ENCODE peak calls at places on chromosome 11, in four cellular contexts. I is HCT116, Q is fibroblast of pulmonary artery, P is esophagus squamous epithelium. D is an unnamed sample.

GRCh38 chr11:5808500-5809121 is at the start of gene OR52N2:
- DNase-seq in I (peak; percentile 61), Q (peak; percentile 81), P (peak; percentile 7), D (peak; percentile 47)

GRCh38 chr11:124801014-124801413 is 808 bp upstream of the MSANTD2 start:
- DNase-seq in I (no peak), Q (peak; percentile 57), P (no peak), D (no peak)

GRCh38 chr11:17954395-17955252 is 58.2 kb downstream of the SERGEF start:
- DNase-seq in I (no peak), Q (no peak), P (no peak), D (no peak)

GRCh38 chr11:1291295-1292017 is 18.0 kb downstream of the TOLLIP start:
- DNase-seq in I (no peak), Q (no peak), P (no peak), D (no peak)

GRCh38 chr11:48012051-48012391 is 31.7 kb downstream of the PTPRJ start:
- DNase-seq in I (no peak), Q (no peak), P (no peak), D (no peak)

GRCh38 chr11:44760477-44760872 is 33.7 kb downstream of the TSPAN18 start:
- DNase-seq in I (no peak), Q (no peak), P (no peak), D (no peak)

GRCh38 chr11:82765466-82766034 is 31.9 kb upstream of the FAM181B start:
- DNase-seq in I (no peak), Q (no peak), P (no peak), D (no peak)

GRCh38 chr11:12090061-12090572 is 20.3 kb upstream of the MICAL2 start:
- DNase-seq in I (peak; percentile 54), Q (peak; percentile 48), P (no peak), D (peak; percentile 86)

GRCh38 chr11:119066481-119066880 is 1.1 kb upstream of the VPS11 start:
- DNase-seq in I (no peak), Q (no peak), P (no peak), D (no peak)

GRCh38 chr11:9990221-9990973 is 303.6 kb downstream of the SBF2 start:
- DNase-seq in I (no peak), Q (no peak), P (no peak), D (no peak)

GRCh38 chr11:93843906-93844305 is 6.5 kb downstream of the VSTM5 start:
- DNase-seq in I (no peak), Q (no peak), P (no peak), D (no peak)

GRCh38 chr11:115580927-115581680 is 76.9 kb upstream of the CADM1 start:
- DNase-seq in I (no peak), Q (no peak), P (no peak), D (peak; percentile 6)

GRCh38 chr11:2951235-2952110 is 22.3 kb upstream of the PHLDA2 start:
- DNase-seq in I (no peak), Q (peak; percentile 58), P (no peak), D (no peak)

GRCh38 chr11:31887180-31887579 is 76.1 kb upstream of the PAX6 start:
- DNase-seq in I (peak; percentile 18), Q (no peak), P (no peak), D (no peak)

GRCh38 chr11:30960387-30960992 is 374.3 kb upstream of the MPPED2 start:
- DNase-seq in I (peak; percentile 35), Q (peak; percentile 78), P (no peak), D (no peak)

GRCh38 chr11:120212259-120212888 is 1.5 kb downstream of the OAF start:
- DNase-seq in I (no peak), Q (no peak), P (no peak), D (no peak)

GRCh38 chr11:123219066-123219697 is 24.1 kb upstream of the CLMP start:
- DNase-seq in I (no peak), Q (no peak), P (no peak), D (no peak)

GRCh38 chr11:121337740-121338272 is 45.2 kb downstream of the SC5D start:
- DNase-seq in I (no peak), Q (no peak), P (no peak), D (no peak)

GRCh38 chr11:8068605-8069221 is 12.3 kb upstream of the TUB start:
- DNase-seq in I (no peak), Q (peak; percentile 77), P (no peak), D (no peak)

GRCh38 chr11:27150098-27150497 is 109.5 kb downstream of the BBOX1 start:
- DNase-seq in I (no peak), Q (no peak), P (no peak), D (no peak)

GRCh38 chr11:2576536-2576935 is 123.3 kb downstream of the KCNQ1OT1 start:
- DNase-seq in I (no peak), Q (no peak), P (no peak), D (no peak)

GRCh38 chr11:96082936-96083335 is 159.0 kb upstream of the MTMR2 start:
- DNase-seq in I (no peak), Q (no peak), P (no peak), D (no peak)

GRCh38 chr11:90630176-90630575 is 407.3 kb upstream of the CHORDC1 start:
- DNase-seq in I (no peak), Q (no peak), P (no peak), D (no peak)

GRCh38 chr11:128098840-128099239 is 488.5 kb downstream of the ETS1 start:
- DNase-seq in I (no peak), Q (no peak), P (no peak), D (no peak)

GRCh38 chr11:76684470-76684869 is 13.9 kb upstream of the LRRC32 start:
- DNase-seq in I (no peak), Q (no peak), P (no peak), D (no peak)

GRCh38 chr11:115623021-115623451 is 118.8 kb upstream of the CADM1 start:
- DNase-seq in I (no peak), Q (peak; percentile 59), P (no peak), D (peak; percentile 90)

GRCh38 chr11:47607380-47607779 is 13.2 kb upstream of the C1QTNF4 start:
- DNase-seq in I (no peak), Q (peak; percentile 89), P (no peak), D (peak; percentile 93)

GRCh38 chr11:21866781-21867180 is 326.1 kb upstream of the ANO5 start:
- DNase-seq in I (no peak), Q (no peak), P (no peak), D (no peak)

GRCh38 chr11:39589391-39589790 is 1870.1 kb downstream of the LRRC4C start:
- DNase-seq in I (no peak), Q (no peak), P (no peak), D (no peak)

GRCh38 chr11:72662036-72662435 is 12.2 kb downstream of the PDE2A start:
- DNase-seq in I (no peak), Q (no peak), P (no peak), D (no peak)

GRCh38 chr11:43396617-43397016 is 37.9 kb downstream of the TTC17 start:
- DNase-seq in I (no peak), Q (no peak), P (no peak), D (no peak)

GRCh38 chr11:35796542-35796941 is 134.0 kb downstream of the TRIM44 start:
- DNase-seq in I (no peak), Q (peak; percentile 39), P (no peak), D (peak; percentile 57)

GRCh38 chr11:126345759-126346585 is 9.5 kb upstream of the ST3GAL4 start:
- DNase-seq in I (no peak), Q (peak; percentile 91), P (no peak), D (peak; percentile 51)

GRCh38 chr11:77197626-77198320 is 69.7 kb downstream of the MYO7A start:
- DNase-seq in I (no peak), Q (no peak), P (no peak), D (no peak)

GRCh38 chr11:129317564-129317963 is 58.1 kb upstream of the BARX2 start:
- DNase-seq in I (no peak), Q (no peak), P (no peak), D (no peak)

GRCh38 chr11:76626921-76627391 is 43.6 kb downstream of the LRRC32 start:
- DNase-seq in I (no peak), Q (no peak), P (no peak), D (no peak)

GRCh38 chr11:66157182-66157864 is 87.3 kb downstream of the PACS1 start:
- DNase-seq in I (no peak), Q (peak; percentile 33), P (no peak), D (no peak)

GRCh38 chr11:130638048-130638447 is 189.6 kb downstream of the ADAMTS15 start:
- DNase-seq in I (no peak), Q (no peak), P (no peak), D (no peak)

GRCh38 chr11:85626496-85626895 is 648 bp downstream of the DLG2 start:
- DNase-seq in I (no peak), Q (no peak), P (no peak), D (no peak)

GRCh38 chr11:113275602-113276001 is 38.8 kb upstream of the TTC12 start:
- DNase-seq in I (no peak), Q (no peak), P (no peak), D (no peak)

GRCh38 chr11:113273720-113274119 is 40.7 kb upstream of the TTC12 start:
- DNase-seq in I (no peak), Q (no peak), P (no peak), D (no peak)

GRCh38 chr11:113272927-113273615 is 41.3 kb upstream of the TTC12 start:
- DNase-seq in I (no peak), Q (no peak), P (no peak), D (no peak)

GRCh38 chr11:113272281-113272680 is 42.1 kb upstream of the TTC12 start:
- DNase-seq in I (no peak), Q (no peak), P (no peak), D (no peak)

GRCh38 chr11:113274708-113275582 is 39.4 kb upstream of the TTC12 start:
- DNase-seq in I (no peak), Q (peak; percentile 9), P (no peak), D (no peak)
- TF ChIP-seq CTCF in I (peak; percentile 23), Q (peak; percentile 11), P (no peak), D (no peak)

GRCh38 chr11:64006468-64006867 is 20.2 kb downstream of the OTUB1 start:
- DNase-seq in I (no peak), Q (no peak), P (no peak), D (no peak)
- H3K4me3 ChIP-seq in I (peak overlapping the region; percentile 58), Q (no peak overlapping the region), P (no peak overlapping the region), D (no peak overlapping the region)

GRCh38 chr11:61684870-61685610 is 4.8 kb downstream of the DAGLA start:
- DNase-seq in I (no peak), Q (no peak), P (no peak), D (no peak)
- TF ChIP-seq CTCF in I (no peak), Q (no peak), P (no peak), D (no peak)

GRCh38 chr11:112016765-112017356 is 8.3 kb upstream of the DLAT start:
- DNase-seq in I (no peak), Q (peak; percentile 74), P (no peak), D (no peak)
- H3K4me3 ChIP-seq in I (no peak overlapping the region), Q (no peak overlapping the region), P (no peak overlapping the region), D (no peak overlapping the region)

DNA sequence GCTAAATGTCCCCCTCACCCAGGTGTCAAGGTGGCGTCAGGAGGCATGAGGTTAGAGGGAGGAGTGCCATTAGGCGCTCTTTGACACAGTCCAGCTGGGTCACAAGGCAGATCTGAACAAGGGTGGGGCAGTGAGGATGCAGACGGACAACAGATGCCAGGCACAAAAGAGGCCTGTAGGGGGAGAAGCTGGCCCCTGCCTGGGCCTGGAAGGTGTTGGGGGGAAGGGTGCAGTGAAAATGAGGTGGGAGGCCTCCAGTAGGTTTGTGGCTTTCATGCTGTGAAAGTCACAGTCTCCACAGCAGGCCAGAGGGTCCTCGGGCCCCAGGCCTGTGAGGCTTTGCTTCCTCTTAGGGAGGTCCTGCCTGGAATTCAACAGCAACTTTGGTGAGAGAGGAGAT is 85.0 kb upstream of the PLET1 start:
- DNase-seq in I (no peak), Q (no peak), P (no peak), D (no peak)
- TF ChIP-seq CTCF in I (peak; percentile 58), Q (no peak), P (no peak), D (peak; percentile 32)